ENCODE peak calls at places on chromosome 21, in six cellular contexts. G is SK-N-SH, W is heart right ventricle, J is ovary, C is ascending aorta, F is thoracic aorta. X is an unnamed sample.
A peak's percentile ranks its signal among the peaks of the same experiment; 100 is the strongest.

GRCh38 chr21:41302976-41303375 is 13.6 kb upstream of the FAM3B start:
- DNase-seq in G (no peak), W (no peak), J (no peak), C (no peak), F (no peak), X (no peak)

GRCh38 chr21:45823100-45823681 is 158.4 kb upstream of the COL6A1 start:
- DNase-seq in G (no peak), W (no peak), J (no peak), C (no peak), F (no peak), X (no peak)

GRCh38 chr21:45281411-45282282 is 6.0 kb downstream of the POFUT2 start:
- DNase-seq in G (no peak), W (no peak), J (peak; percentile 20), C (peak; percentile 56), F (no peak), X (peak; percentile 51)

GRCh38 chr21:45870851-45871615 is 110.5 kb upstream of the COL6A1 start:
- DNase-seq in G (no peak), W (no peak), J (no peak), C (no peak), F (no peak), X (peak; percentile 59)

GRCh38 chr21:29233611-29234540 is 64.8 kb upstream of the BACH1 start:
- DNase-seq in G (no peak), W (no peak), J (no peak), C (no peak), F (no peak), X (no peak)

GRCh38 chr21:26169061-26169610 is 1.4 kb downstream of the APP start:
- DNase-seq in G (peak; percentile 71), W (peak; percentile 41), J (peak; percentile 56), C (peak; percentile 69), F (no peak), X (no peak)

GRCh38 chr21:35853321-35853922 is 206.9 kb downstream of the SETD4 start:
- DNase-seq in G (no peak), W (no peak), J (no peak), C (no peak), F (no peak), X (no peak)

GRCh38 chr21:25639167-25639921 is at the start of gene JAM2:
- DNase-seq in G (peak; percentile 88), W (peak; percentile 59), J (peak; percentile 72), C (peak; percentile 67), F (no peak), X (peak; percentile 67)

GRCh38 chr21:46509760-46510159 is 51.1 kb downstream of the DIP2A start:
- DNase-seq in G (no peak), W (no peak), J (no peak), C (no peak), F (no peak), X (no peak)

GRCh38 chr21:45769239-45769758 is 125.8 kb downstream of the PCBP3 start:
- DNase-seq in G (no peak), W (no peak), J (no peak), C (no peak), F (no peak), X (no peak)

GRCh38 chr21:28421716-28422480 is 570.8 kb downstream of the LTN1 start:
- DNase-seq in G (no peak), W (no peak), J (no peak), C (no peak), F (no peak), X (no peak)

GRCh38 chr21:29238967-29239289 is 59.8 kb upstream of the BACH1 start:
- DNase-seq in G (no peak), W (no peak), J (no peak), C (no peak), F (no peak), X (no peak)

GRCh38 chr21:46429754-46430681 is 28.7 kb upstream of the DIP2A start:
- DNase-seq in G (no peak), W (no peak), J (no peak), C (no peak), F (no peak), X (no peak)

GRCh38 chr21:38479641-38480515 is 18.4 kb downstream of the ERG start:
- DNase-seq in G (no peak), W (no peak), J (no peak), C (no peak), F (no peak), X (no peak)

GRCh38 chr21:37452222-37452621 is 85.6 kb downstream of the DYRK1A start:
- DNase-seq in G (peak; percentile 23), W (peak; percentile 65), J (no peak), C (peak; percentile 85), F (peak; percentile 17), X (no peak)

GRCh38 chr21:32131960-32132359 is 146.9 kb downstream of the MIS18A start:
- DNase-seq in G (no peak), W (no peak), J (no peak), C (no peak), F (no peak), X (no peak)

GRCh38 chr21:40178726-40179125 is 311.5 kb downstream of the PCP4 start:
- DNase-seq in G (no peak), W (no peak), J (no peak), C (no peak), F (no peak), X (no peak)

GRCh38 chr21:26027696-26028095 is 142.9 kb downstream of the APP start:
- DNase-seq in G (no peak), W (no peak), J (no peak), C (no peak), F (no peak), X (no peak)

GRCh38 chr21:34182436-34182835 is 109.1 kb downstream of the MRPS6 start:
- DNase-seq in G (no peak), W (no peak), J (no peak), C (peak; percentile 60), F (no peak), X (no peak)

GRCh38 chr21:34181418-34181817 is 108.0 kb downstream of the MRPS6 start:
- DNase-seq in G (no peak), W (no peak), J (no peak), C (peak; percentile 44), F (no peak), X (no peak)

GRCh38 chr21:34179204-34179935 is 106.0 kb downstream of the MRPS6 start:
- DNase-seq in G (no peak), W (no peak), J (no peak), C (peak; percentile 9), F (no peak), X (no peak)

GRCh38 chr21:34180406-34180805 is 107.0 kb downstream of the MRPS6 start:
- DNase-seq in G (no peak), W (no peak), J (no peak), C (peak; percentile 68), F (no peak), X (no peak)

GRCh38 chr21:34180826-34181359 is 107.5 kb downstream of the MRPS6 start:
- DNase-seq in G (no peak), W (no peak), J (no peak), C (no peak), F (no peak), X (no peak)
- TF ChIP-seq CTCF in G (no peak), W (no peak), J (no peak), C (no peak), F (peak; percentile 19), X (no peak)

DNA sequence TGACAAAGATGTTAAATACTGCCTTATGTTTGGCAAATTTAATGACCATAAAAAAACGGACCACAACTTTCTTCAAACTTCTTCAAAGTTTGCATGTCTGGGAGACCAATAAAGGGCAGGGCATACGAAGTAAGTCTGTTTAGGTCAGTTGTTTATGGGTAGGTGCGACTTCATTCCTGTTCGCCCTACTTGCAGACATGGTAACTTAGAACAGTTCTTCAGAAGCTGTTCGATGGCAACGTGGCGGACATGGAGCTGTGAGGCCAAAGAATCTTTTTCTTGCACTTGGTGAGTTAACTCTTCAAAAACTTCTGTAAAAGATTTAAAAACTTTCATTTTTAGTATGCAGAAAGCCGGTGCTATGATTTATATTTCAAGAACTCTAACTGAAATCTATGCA is 25.9 kb downstream of the C21orf91 start:
- DNase-seq in G (no peak), W (no peak), J (no peak), C (no peak), F (no peak), X (no peak)
- H3K4me1 ChIP-seq in G (no peaks in the 10 kb centered on the region), W (peaks cover 63% of the 10 kb centered on the region), J (no peaks in the 10 kb centered on the region), C (no peaks in the 10 kb centered on the region), F (no peaks in the 10 kb centered on the region), X (peaks cover 16% of the 10 kb centered on the region)

DNA sequence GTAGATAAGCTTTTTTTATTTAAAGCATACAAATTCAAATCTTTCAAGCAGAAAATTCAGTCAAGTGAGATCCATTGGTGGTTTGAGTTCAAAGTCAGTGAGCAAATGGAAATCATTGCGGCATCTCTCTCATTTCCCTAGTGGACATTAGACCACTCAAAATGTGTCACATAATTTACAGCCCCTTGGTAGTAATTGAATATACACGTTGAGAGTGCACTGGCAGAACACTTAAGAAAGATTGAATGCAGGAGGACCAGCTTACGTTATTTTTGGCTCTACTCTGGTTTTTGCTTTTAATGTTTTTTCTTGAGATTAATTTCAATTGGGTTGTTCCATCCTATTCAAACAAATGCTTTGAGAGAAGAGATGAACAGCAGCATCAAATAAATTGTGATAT is 633.8 kb downstream of the USP25 start:
- DNase-seq in G (no peak), W (no peak), J (no peak), C (no peak), F (no peak), X (no peak)
- TF ChIP-seq CTCF in G (no peak), W (no peak), J (no peak), C (no peak), F (no peak), X (no peak)

GRCh38 chr21:42513151-42513984 is at the start of gene SLC37A1:
- DNase-seq in G (peak; percentile 75), W (no peak), J (peak; percentile 49), C (peak; percentile 73), F (no peak), X (peak; percentile 79)
- H3K4me1 ChIP-seq in G (no peaks in the 10 kb centered on the region), W (peaks cover 22% of the 10 kb centered on the region), J (peaks cover 4% of the 10 kb centered on the region), C (peaks cover 4% of the 10 kb centered on the region), F (peaks cover 4% of the 10 kb centered on the region), X (peaks cover 21% of the 10 kb centered on the region)